ENCODE peak calls at places on chromosomes 16 and 17, in nine cellular contexts. One of them, this sample, is unnamed.

GRCh38 chr17:67528751-67529436 is 151.8 kb downstream of the PITPNC1 start:
- DNase-seq in MV-4-11: no peak
- DNase-seq in left ventricle myocardium superior: peak
- DNase-seq in LoVo: peak
- DNase-seq in AG09319: peak
- DNase-seq in GM12865: no peak
- DNase-seq in left colon: peak
- DNase-seq in AML-193: no peak
- DNase-seq in fibroblast of the aortic adventitia: peak
- DNase-seq in this sample: peak

GRCh38 chr16:69310479-69311114 is 553 bp upstream of the VPS4A start:
- DNase-seq in MV-4-11: no peak
- DNase-seq in left ventricle myocardium superior: no peak
- DNase-seq in LoVo: no peak
- DNase-seq in AG09319: no peak
- DNase-seq in GM12865: no peak
- DNase-seq in left colon: no peak
- DNase-seq in AML-193: no peak
- DNase-seq in fibroblast of the aortic adventitia: no peak
- DNase-seq in this sample: no peak

GRCh38 chr17:48718781-48719641 is 3.3 kb downstream of the PRAC1 start:
- DNase-seq in MV-4-11: no peak
- DNase-seq in left ventricle myocardium superior: no peak
- DNase-seq in LoVo: peak
- DNase-seq in AG09319: no peak
- DNase-seq in GM12865: no peak
- DNase-seq in left colon: peak
- DNase-seq in AML-193: no peak
- DNase-seq in fibroblast of the aortic adventitia: no peak
- DNase-seq in this sample: no peak

GRCh38 chr17:8079291-8080207 is 8.0 kb downstream of the ALOX12B start:
- DNase-seq in MV-4-11: peak
- DNase-seq in left ventricle myocardium superior: peak
- DNase-seq in LoVo: peak
- DNase-seq in AG09319: no peak
- DNase-seq in GM12865: peak
- DNase-seq in left colon: peak
- DNase-seq in AML-193: peak
- DNase-seq in fibroblast of the aortic adventitia: peak
- DNase-seq in this sample: peak

GRCh38 chr16:7158481-7158880 is 174.2 kb upstream of the RBFOX1 start:
- DNase-seq in MV-4-11: no peak
- DNase-seq in left ventricle myocardium superior: no peak
- DNase-seq in LoVo: no peak
- DNase-seq in AG09319: no peak
- DNase-seq in GM12865: no peak
- DNase-seq in left colon: no peak
- DNase-seq in AML-193: no peak
- DNase-seq in fibroblast of the aortic adventitia: no peak
- DNase-seq in this sample: no peak

GRCh38 chr17:43791589-43791988 is 11.4 kb downstream of the CFAP97D1 start:
- DNase-seq in MV-4-11: peak
- DNase-seq in left ventricle myocardium superior: no peak
- DNase-seq in LoVo: peak
- DNase-seq in AG09319: no peak
- DNase-seq in GM12865: peak
- DNase-seq in left colon: no peak
- DNase-seq in AML-193: peak
- DNase-seq in fibroblast of the aortic adventitia: peak
- DNase-seq in this sample: peak

GRCh38 chr17:44884941-44885340 is 14.3 kb downstream of the EFTUD2 start:
- DNase-seq in MV-4-11: no peak
- DNase-seq in left ventricle myocardium superior: no peak
- DNase-seq in LoVo: no peak
- DNase-seq in AG09319: no peak
- DNase-seq in GM12865: no peak
- DNase-seq in left colon: no peak
- DNase-seq in AML-193: no peak
- DNase-seq in fibroblast of the aortic adventitia: no peak
- DNase-seq in this sample: no peak

GRCh38 chr16:8850279-8850885 is 18.4 kb downstream of the CARHSP1 start:
- DNase-seq in MV-4-11: peak
- DNase-seq in left ventricle myocardium superior: peak
- DNase-seq in LoVo: no peak
- DNase-seq in AG09319: no peak
- DNase-seq in GM12865: no peak
- DNase-seq in left colon: no peak
- DNase-seq in AML-193: peak
- DNase-seq in fibroblast of the aortic adventitia: peak
- DNase-seq in this sample: no peak

GRCh38 chr17:31573047-31573446 is 181.6 kb downstream of the RAB11FIP4 start:
- DNase-seq in MV-4-11: no peak
- DNase-seq in left ventricle myocardium superior: no peak
- DNase-seq in LoVo: no peak
- DNase-seq in AG09319: no peak
- DNase-seq in GM12865: no peak
- DNase-seq in left colon: no peak
- DNase-seq in AML-193: no peak
- DNase-seq in fibroblast of the aortic adventitia: no peak
- DNase-seq in this sample: no peak

GRCh38 chr17:9499041-9499440 is 76.6 kb downstream of the STX8 start:
- DNase-seq in MV-4-11: no peak
- DNase-seq in left ventricle myocardium superior: no peak
- DNase-seq in LoVo: no peak
- DNase-seq in AG09319: no peak
- DNase-seq in GM12865: no peak
- DNase-seq in left colon: no peak
- DNase-seq in AML-193: no peak
- DNase-seq in fibroblast of the aortic adventitia: no peak
- DNase-seq in this sample: no peak

GRCh38 chr17:72287586-72287985 is 166.8 kb downstream of the SOX9 start:
- DNase-seq in MV-4-11: no peak
- DNase-seq in left ventricle myocardium superior: no peak
- DNase-seq in LoVo: no peak
- DNase-seq in AG09319: no peak
- DNase-seq in GM12865: no peak
- DNase-seq in left colon: no peak
- DNase-seq in AML-193: no peak
- DNase-seq in fibroblast of the aortic adventitia: no peak
- DNase-seq in this sample: no peak

GRCh38 chr17:19727466-19728113 is 11.2 kb upstream of the SLC47A2 start:
- DNase-seq in MV-4-11: peak
- DNase-seq in left ventricle myocardium superior: peak
- DNase-seq in LoVo: no peak
- DNase-seq in AG09319: peak
- DNase-seq in GM12865: no peak
- DNase-seq in left colon: no peak
- DNase-seq in AML-193: no peak
- DNase-seq in fibroblast of the aortic adventitia: peak
- DNase-seq in this sample: no peak

GRCh38 chr17:81287741-81288430 is 7.2 kb downstream of the SLC38A10 start:
- DNase-seq in MV-4-11: peak
- DNase-seq in left ventricle myocardium superior: no peak
- DNase-seq in LoVo: no peak
- DNase-seq in AG09319: no peak
- DNase-seq in GM12865: no peak
- DNase-seq in left colon: no peak
- DNase-seq in AML-193: no peak
- DNase-seq in fibroblast of the aortic adventitia: no peak
- DNase-seq in this sample: no peak

GRCh38 chr16:2471653-2472487 is 773 bp downstream of the NTN3 start:
- DNase-seq in MV-4-11: no peak
- DNase-seq in left ventricle myocardium superior: no peak
- DNase-seq in LoVo: no peak
- DNase-seq in AG09319: no peak
- DNase-seq in GM12865: no peak
- DNase-seq in left colon: no peak
- DNase-seq in AML-193: no peak
- DNase-seq in fibroblast of the aortic adventitia: no peak
- DNase-seq in this sample: no peak

GRCh38 chr17:66649818-66650489 is 185.0 kb upstream of the CACNG5 start:
- DNase-seq in MV-4-11: no peak
- DNase-seq in left ventricle myocardium superior: no peak
- DNase-seq in LoVo: no peak
- DNase-seq in AG09319: no peak
- DNase-seq in GM12865: no peak
- DNase-seq in left colon: no peak
- DNase-seq in AML-193: no peak
- DNase-seq in fibroblast of the aortic adventitia: no peak
- DNase-seq in this sample: no peak

GRCh38 chr17:82495844-82496528 is 23.5 kb upstream of the FOXK2 start:
- DNase-seq in MV-4-11: no peak
- DNase-seq in left ventricle myocardium superior: no peak
- DNase-seq in LoVo: peak
- DNase-seq in AG09319: no peak
- DNase-seq in GM12865: peak
- DNase-seq in left colon: peak
- DNase-seq in AML-193: no peak
- DNase-seq in fibroblast of the aortic adventitia: no peak
- DNase-seq in this sample: no peak

GRCh38 chr16:48188449-48189102 is 32.8 kb upstream of the ABCC12 start:
- DNase-seq in MV-4-11: peak
- DNase-seq in left ventricle myocardium superior: no peak
- DNase-seq in LoVo: no peak
- DNase-seq in AG09319: no peak
- DNase-seq in GM12865: peak
- DNase-seq in left colon: no peak
- DNase-seq in AML-193: peak
- DNase-seq in fibroblast of the aortic adventitia: no peak
- DNase-seq in this sample: no peak

GRCh38 chr16:25699069-25699468 is 7.3 kb downstream of the HS3ST4 start:
- DNase-seq in MV-4-11: peak
- DNase-seq in left ventricle myocardium superior: no peak
- DNase-seq in LoVo: no peak
- DNase-seq in AG09319: no peak
- DNase-seq in GM12865: no peak
- DNase-seq in left colon: no peak
- DNase-seq in AML-193: peak
- DNase-seq in fibroblast of the aortic adventitia: no peak
- DNase-seq in this sample: no peak

GRCh38 chr16:2791174-2791573 is 3.8 kb upstream of the PRSS33 start:
- DNase-seq in MV-4-11: no peak
- DNase-seq in left ventricle myocardium superior: no peak
- DNase-seq in LoVo: no peak
- DNase-seq in AG09319: no peak
- DNase-seq in GM12865: no peak
- DNase-seq in left colon: no peak
- DNase-seq in AML-193: no peak
- DNase-seq in fibroblast of the aortic adventitia: no peak
- DNase-seq in this sample: no peak

GRCh38 chr17:29710891-29711418 is 88.2 kb upstream of the CORO6 start:
- DNase-seq in MV-4-11: peak
- DNase-seq in left ventricle myocardium superior: no peak
- DNase-seq in LoVo: no peak
- DNase-seq in AG09319: no peak
- DNase-seq in GM12865: peak
- DNase-seq in left colon: no peak
- DNase-seq in AML-193: no peak
- DNase-seq in fibroblast of the aortic adventitia: peak
- DNase-seq in this sample: no peak

GRCh38 chr16:69927056-69927757 is 23.9 kb upstream of the CLEC18A start:
- DNase-seq in MV-4-11: peak
- DNase-seq in left ventricle myocardium superior: peak
- DNase-seq in LoVo: no peak
- DNase-seq in AG09319: no peak
- DNase-seq in GM12865: no peak
- DNase-seq in left colon: peak
- DNase-seq in AML-193: no peak
- DNase-seq in fibroblast of the aortic adventitia: peak
- DNase-seq in this sample: no peak

GRCh38 chr17:59754547-59754946 is 47.1 kb downstream of the VMP1 start:
- DNase-seq in MV-4-11: peak
- DNase-seq in left ventricle myocardium superior: no peak
- DNase-seq in LoVo: peak
- DNase-seq in AG09319: peak
- DNase-seq in GM12865: peak
- DNase-seq in left colon: no peak
- DNase-seq in AML-193: no peak
- DNase-seq in fibroblast of the aortic adventitia: peak
- DNase-seq in this sample: peak

GRCh38 chr17:3683054-3683511 is 12.9 kb downstream of the P2RX5 start:
- DNase-seq in MV-4-11: peak
- DNase-seq in left ventricle myocardium superior: no peak
- DNase-seq in LoVo: no peak
- DNase-seq in AG09319: no peak
- DNase-seq in GM12865: peak
- DNase-seq in left colon: peak
- DNase-seq in AML-193: peak
- DNase-seq in fibroblast of the aortic adventitia: no peak
- DNase-seq in this sample: peak

GRCh38 chr16:24667244-24667764 is 62.1 kb upstream of the TNRC6A start:
- DNase-seq in MV-4-11: no peak
- DNase-seq in left ventricle myocardium superior: no peak
- DNase-seq in LoVo: no peak
- DNase-seq in AG09319: no peak
- DNase-seq in GM12865: peak
- DNase-seq in left colon: no peak
- DNase-seq in AML-193: no peak
- DNase-seq in fibroblast of the aortic adventitia: no peak
- DNase-seq in this sample: no peak

GRCh38 chr17:14744716-14745115 is 443.8 kb downstream of the HS3ST3B1 start:
- DNase-seq in MV-4-11: peak
- DNase-seq in left ventricle myocardium superior: no peak
- DNase-seq in LoVo: no peak
- DNase-seq in AG09319: no peak
- DNase-seq in GM12865: no peak
- DNase-seq in left colon: no peak
- DNase-seq in AML-193: no peak
- DNase-seq in fibroblast of the aortic adventitia: no peak
- DNase-seq in this sample: no peak